ENCODE peak calls at places on chromosomes 5 and 9, in ten cellular contexts. Q, S, O, I, X, B, N, L, V and P are unnamed samples.

GRCh38 chr5:173498286-173498685 is 118.2 kb downstream of the BOD1 start:
- DNase-seq in B (peak; percentile 98), L (peak; percentile 39), V (no peak), I (peak; percentile 59), Q (no peak), O (peak; percentile 67), N (no peak), S (peak; percentile 97), X (peak; percentile 89), P (peak; percentile 78)

GRCh38 chr9:116860509-116861120 is 173.5 kb downstream of the TRIM32 start:
- DNase-seq in O (peak; percentile 77), X (peak; percentile 86), L (peak; percentile 88), B (peak; percentile 71), I (peak; percentile 14), N (peak; percentile 50), S (peak; percentile 8), Q (peak; percentile 51), V (peak; percentile 76), P (peak; percentile 14)

GRCh38 chr5:90855296-90855990 is 296.8 kb downstream of the ADGRV1 start:
- DNase-seq in S (no peak), V (no peak), O (no peak), L (no peak), N (no peak), X (no peak), I (no peak), B (no peak), Q (no peak), P (no peak)

GRCh38 chr5:138979684-138980275 is 104.6 kb upstream of the LRRTM2 start:
- DNase-seq in O (peak; percentile 14), X (no peak), S (no peak), V (no peak), L (peak; percentile 37), N (no peak), I (no peak), B (no peak), Q (no peak), P (no peak)

GRCh38 chr9:128902351-128903078 is 18.3 kb upstream of the PHYHD1 start:
- DNase-seq in B (no peak), X (peak; percentile 94), Q (no peak), O (no peak), S (no peak), I (no peak), V (no peak), N (peak; percentile 90), L (no peak), P (no peak)

GRCh38 chr9:116589392-116590354 is 97.4 kb upstream of the TRIM32 start:
- DNase-seq in O (peak; percentile 72), Q (no peak), B (peak; percentile 50), L (peak; percentile 80), S (no peak), I (no peak), X (no peak), V (peak; percentile 49), N (peak; percentile 76), P (peak; percentile 54)

GRCh38 chr9:107263289-107263688 is 19.8 kb upstream of the RAD23B start:
- DNase-seq in N (no peak), L (no peak), X (no peak), B (no peak), S (no peak), Q (no peak), O (no peak), I (no peak), V (no peak), P (no peak)

GRCh38 chr5:139806111-139806510 is 10.5 kb downstream of the PSD2 start:
- DNase-seq in S (no peak), N (no peak), I (no peak), B (no peak), V (no peak), Q (peak; percentile 25), L (no peak), X (no peak), O (no peak), P (no peak)

GRCh38 chr9:130078547-130078946 is 24.8 kb downstream of the GPR107 start:
- DNase-seq in I (no peak), S (no peak), N (no peak), X (no peak), V (no peak), L (no peak), O (no peak), B (no peak), Q (no peak), P (no peak)

GRCh38 chr9:130072515-130073235 is 19.0 kb downstream of the GPR107 start:
- DNase-seq in B (no peak), X (no peak), Q (no peak), N (peak; percentile 73), I (no peak), L (no peak), S (no peak), O (peak; percentile 46), V (no peak), P (no peak)

GRCh38 chr9:130074391-130075115 is 20.8 kb downstream of the GPR107 start:
- DNase-seq in V (no peak), X (no peak), I (no peak), Q (no peak), B (no peak), L (no peak), S (no peak), O (peak; percentile 35), N (no peak), P (no peak)

GRCh38 chr9:130069048-130069447 is 15.3 kb downstream of the GPR107 start:
- DNase-seq in I (no peak), S (no peak), O (no peak), X (no peak), B (no peak), Q (no peak), L (no peak), N (no peak), V (no peak), P (no peak)

DNA sequence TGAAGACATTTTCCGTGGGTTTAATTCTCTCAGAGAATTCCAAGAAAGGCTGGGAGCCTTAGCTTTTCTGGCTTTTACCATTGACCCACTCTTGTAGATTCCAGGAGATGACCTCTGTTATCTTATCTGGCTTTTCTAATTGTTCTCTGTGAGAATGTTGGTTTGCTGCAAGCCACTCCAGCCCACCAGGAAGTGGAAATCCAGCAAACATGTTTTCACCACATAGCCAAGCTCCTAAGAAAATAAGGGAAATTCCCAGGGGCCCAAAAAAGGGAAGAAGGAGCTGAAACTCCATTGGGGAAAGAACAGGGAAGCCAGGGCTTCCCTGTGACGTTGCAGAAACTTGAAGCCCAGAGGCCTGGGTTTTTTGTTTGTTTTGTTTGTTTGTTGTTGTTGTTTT is 19.7 kb downstream of the GPR107 start:
- DNase-seq in I (no peak), V (no peak), X (no peak), B (peak; percentile 33), Q (no peak), N (peak; percentile 16), L (no peak), O (peak; percentile 87), S (no peak), P (peak; percentile 14)
- H3K4me3 ChIP-seq in I (no peak overlapping the region), V (no peak overlapping the region), X (no peak overlapping the region), B (no peak overlapping the region), Q (no peak overlapping the region), N (no peak overlapping the region), L (no peak overlapping the region), O (no peak overlapping the region), S (no peak overlapping the region), P (no peak overlapping the region)

GRCh38 chr9:109083813-109084405 is 35.8 kb downstream of the TMEM245 start:
- DNase-seq in O (no peak), V (no peak), Q (no peak), B (no peak), X (no peak), L (no peak), S (no peak), I (no peak), N (no peak), P (no peak)

GRCh38 chr9:109087795-109088194 is 32.0 kb downstream of the TMEM245 start:
- DNase-seq in X (no peak), V (no peak), Q (no peak), N (no peak), B (no peak), O (no peak), S (no peak), I (no peak), L (no peak), P (no peak)

GRCh38 chr9:109088221-109088620 is 31.5 kb downstream of the TMEM245 start:
- DNase-seq in Q (no peak), X (no peak), L (no peak), I (no peak), N (no peak), B (no peak), V (no peak), O (no peak), S (no peak), P (peak; percentile 28)

GRCh38 chr9:109085510-109085909 is 34.2 kb downstream of the TMEM245 start:
- DNase-seq in S (no peak), X (no peak), O (no peak), N (no peak), B (no peak), I (no peak), L (no peak), Q (no peak), V (no peak), P (no peak)

DNA sequence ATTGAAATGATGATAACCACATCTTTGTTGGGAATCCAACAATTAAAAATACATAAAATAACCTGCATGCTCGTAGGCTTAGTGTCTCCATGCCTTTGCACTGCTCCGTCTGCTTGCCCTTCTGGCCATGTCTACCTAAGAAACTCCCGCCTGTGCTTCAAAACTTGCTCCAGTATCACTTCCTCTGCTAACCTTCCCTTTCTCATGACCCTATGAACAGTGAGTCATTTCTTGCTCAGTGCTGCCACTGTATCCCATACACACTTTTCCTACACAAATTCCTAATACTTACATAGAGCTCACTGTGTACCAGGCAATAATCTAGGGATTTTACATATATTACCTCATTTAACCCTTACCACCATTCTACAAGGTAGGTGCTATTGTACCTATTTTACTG is 33.5 kb downstream of the TMEM245 start:
- DNase-seq in B (no peak), V (no peak), O (peak; percentile 19), L (no peak), Q (no peak), X (no peak), S (no peak), N (peak; percentile 48), I (no peak), P (no peak)
- TF ChIP-seq CTCF in B (no peak), V (no peak), O (peak; percentile 3), L (no peak), Q (no peak), X (no peak), S (no peak), N (no peak), I (no peak), P (no peak)

GRCh38 chr9:112049834-112050516 is 125.1 kb downstream of the SUSD1 start:
- DNase-seq in V (no peak), B (peak; percentile 89), I (peak; percentile 64), S (no peak), Q (no peak), N (no peak), O (peak; percentile 40), L (no peak), X (no peak), P (peak; percentile 63)
- H3K4me3 ChIP-seq in V (no peak overlapping the region), B (no peak overlapping the region), I (no peak overlapping the region), S (no peak overlapping the region), Q (no peak overlapping the region), N (no peak overlapping the region), O (no peak overlapping the region), L (no peak overlapping the region), X (no peak overlapping the region), P (no peak overlapping the region)

GRCh38 chr9:119368681-119369581 is at the start of gene BRINP1:
- DNase-seq in O (peak; percentile 46), L (peak; percentile 81), B (peak; percentile 19), X (no peak), V (peak; percentile 7), Q (peak; percentile 6), S (no peak), N (no peak), I (no peak), P (peak; percentile 18)

GRCh38 chr9:119366909-119367690 is 2.1 kb downstream of the BRINP1 start:
- DNase-seq in O (no peak), L (no peak), B (no peak), X (no peak), V (no peak), Q (peak; percentile 37), N (no peak), I (no peak), S (no peak), P (no peak)

GRCh38 chr9:119369670-119370366 is 583 bp upstream of the BRINP1 start:
- DNase-seq in Q (no peak), O (no peak), V (no peak), L (no peak), B (no peak), X (no peak), N (no peak), I (no peak), S (no peak), P (no peak)

GRCh38 chr9:119368179-119368578 is 1.1 kb downstream of the BRINP1 start:
- DNase-seq in V (no peak), N (no peak), Q (no peak), L (no peak), B (no peak), O (no peak), I (no peak), X (no peak), S (no peak), P (no peak)

GRCh38 chr9:119365291-119366027 is 3.8 kb downstream of the BRINP1 start:
- DNase-seq in Q (no peak), V (peak; percentile 13), B (peak; percentile 18), S (no peak), O (peak; percentile 20), X (no peak), L (peak; percentile 79), I (no peak), N (peak; percentile 26), P (peak; percentile 14)
- TF ChIP-seq CTCF in Q (peak; percentile 9), V (peak; percentile 50), B (peak; percentile 65), S (peak; percentile 83), O (peak; percentile 37), X (no peak), L (peak; percentile 56), I (peak; percentile 60), N (peak; percentile 47), P (peak; percentile 59)